ENCODE peak calls at places on chromosome 7, in four cellular contexts. One of them, this sample, is unnamed.

GRCh38 chr7:77266162-77266807 is 66.7 kb upstream of the FGL2 start:
- DNase-seq in cerebellum: no peak
- DNase-seq in left lung: no peak
- DNase-seq in sigmoid colon: no peak
- DNase-seq in this sample: no peak

GRCh38 chr7:90560730-90561129 is 35.4 kb upstream of the CDK14 start:
- DNase-seq in left lung: no peak
- DNase-seq in cerebellum: no peak
- DNase-seq in sigmoid colon: no peak
- DNase-seq in this sample: no peak

GRCh38 chr7:70788276-70788675 is 343.7 kb upstream of the GALNT17 start:
- DNase-seq in left lung: no peak
- DNase-seq in sigmoid colon: no peak
- DNase-seq in cerebellum: no peak
- DNase-seq in this sample: no peak

GRCh38 chr7:95376632-95377380 is 19.4 kb downstream of the PON3 start:
- DNase-seq in left lung: no peak
- DNase-seq in cerebellum: no peak
- DNase-seq in sigmoid colon: no peak
- DNase-seq in this sample: peak; percentile 16

GRCh38 chr7:92621641-92622429 is 31.6 kb upstream of the FAM133B start:
- DNase-seq in cerebellum: no peak
- DNase-seq in sigmoid colon: no peak
- DNase-seq in left lung: no peak
- DNase-seq in this sample: no peak

GRCh38 chr7:151758994-151759540 is 117.8 kb downstream of the PRKAG2 start:
- DNase-seq in sigmoid colon: no peak
- DNase-seq in left lung: no peak
- DNase-seq in cerebellum: no peak
- DNase-seq in this sample: no peak

GRCh38 chr7:1274121-1274875 is 41.6 kb downstream of the UNCX start:
- DNase-seq in cerebellum: no peak
- DNase-seq in sigmoid colon: no peak
- DNase-seq in left lung: no peak
- DNase-seq in this sample: no peak

GRCh38 chr7:33707427-33707826 is 197.9 kb upstream of the BMPER start:
- DNase-seq in left lung: no peak
- DNase-seq in cerebellum: no peak
- DNase-seq in sigmoid colon: no peak
- DNase-seq in this sample: no peak

GRCh38 chr7:18623389-18623788 is 127.8 kb downstream of the HDAC9 start:
- DNase-seq in sigmoid colon: no peak
- DNase-seq in left lung: no peak
- DNase-seq in cerebellum: no peak
- DNase-seq in this sample: no peak

GRCh38 chr7:149664176-149664575 is 109.2 kb downstream of the ZNF467 start:
- DNase-seq in cerebellum: peak; percentile 55
- DNase-seq in sigmoid colon: no peak
- DNase-seq in left lung: no peak
- DNase-seq in this sample: no peak

GRCh38 chr7:103447073-103447960 is 1.3 kb upstream of the SLC26A5 start:
- DNase-seq in left lung: peak; percentile 36
- DNase-seq in cerebellum: peak; percentile 75
- DNase-seq in sigmoid colon: no peak
- DNase-seq in this sample: peak; percentile 81

GRCh38 chr7:158733762-158734494 is 29.3 kb upstream of the NCAPG2 start:
- DNase-seq in cerebellum: no peak
- DNase-seq in left lung: no peak
- DNase-seq in sigmoid colon: no peak
- DNase-seq in this sample: no peak

GRCh38 chr7:144009361-144009760 is 9.2 kb downstream of the OR6B1 start:
- DNase-seq in cerebellum: no peak
- DNase-seq in sigmoid colon: no peak
- DNase-seq in left lung: no peak
- DNase-seq in this sample: no peak

GRCh38 chr7:149732611-149733010 is 40.8 kb downstream of the ZNF467 start:
- DNase-seq in left lung: no peak
- DNase-seq in cerebellum: no peak
- DNase-seq in sigmoid colon: no peak
- DNase-seq in this sample: no peak

GRCh38 chr7:121019018-121019417 is 30.5 kb downstream of the CPED1 start:
- DNase-seq in left lung: no peak
- DNase-seq in sigmoid colon: no peak
- DNase-seq in cerebellum: no peak
- DNase-seq in this sample: no peak

GRCh38 chr7:151503902-151504714 is 15.6 kb downstream of the RHEB start:
- DNase-seq in sigmoid colon: peak; percentile 80
- DNase-seq in left lung: no peak
- DNase-seq in cerebellum: no peak
- DNase-seq in this sample: no peak

GRCh38 chr7:363626-364025 is 73.7 kb downstream of the FOXL3 start:
- DNase-seq in cerebellum: no peak
- DNase-seq in left lung: no peak
- DNase-seq in sigmoid colon: no peak
- DNase-seq in this sample: no peak

GRCh38 chr7:155594961-155595366 is 48.6 kb upstream of the CNPY1 start:
- DNase-seq in cerebellum: no peak
- DNase-seq in left lung: no peak
- DNase-seq in sigmoid colon: no peak
- DNase-seq in this sample: no peak

GRCh38 chr7:25720427-25720826 is 431.6 kb upstream of the NFE2L3 start:
- DNase-seq in left lung: no peak
- DNase-seq in cerebellum: no peak
- DNase-seq in sigmoid colon: no peak
- DNase-seq in this sample: peak; percentile 47

This sample was measured in neural progenitor cell.